ENCODE peak calls at places on chromosomes 13 and 19, in eight cellular contexts. F is nephron progenitor cell, Q is cardiac fibroblast, H is NB4, S is heart right ventricle, M is Peyer's patch, R is H9, L is GM06990. G is an unnamed sample.

GRCh38 chr13:93420887-93421286 is 194.3 kb downstream of the GPC6 start:
- DNase-seq in F (peak), Q (no peak), H (no peak), S (no peak), M (no peak), R (no peak), L (no peak), G (peak)

GRCh38 chr13:86976521-86977324 is 694.4 kb upstream of the SLITRK5 start:
- DNase-seq in F (no peak), Q (no peak), H (no peak), S (no peak), M (no peak), R (no peak), L (no peak), G (no peak)

GRCh38 chr13:34733720-34734119 is 208.3 kb upstream of the NBEA start:
- DNase-seq in F (no peak), Q (peak), H (peak), S (no peak), M (no peak), R (no peak), L (no peak), G (no peak)

GRCh38 chr13:23506821-23507210 is 63.4 kb upstream of the TNFRSF19 start:
- DNase-seq in F (peak), Q (peak), H (no peak), S (peak), M (no peak), R (no peak), L (no peak), G (no peak)

GRCh38 chr13:101916108-101916757 is 463.8 kb downstream of the ITGBL1 start:
- DNase-seq in F (peak), Q (no peak), H (no peak), S (no peak), M (no peak), R (peak), L (no peak), G (no peak)

GRCh38 chr19:21587117-21587461 is 81.7 kb downstream of the ZNF429 start:
- DNase-seq in F (no peak), Q (no peak), H (no peak), S (peak), M (no peak), R (no peak), L (no peak), G (no peak)

GRCh38 chr19:35254341-35255297 is 5.8 kb downstream of the LSR start:
- DNase-seq in F (no peak), Q (no peak), H (no peak), S (no peak), M (peak), R (no peak), L (no peak), G (no peak)

GRCh38 chr19:33291623-33292534 is 10.5 kb downstream of the CEBPA start:
- DNase-seq in F (no peak), Q (no peak), H (no peak), S (no peak), M (peak), R (no peak), L (no peak), G (no peak)

GRCh38 chr13:46575843-46576242 is 22.9 kb downstream of the LRCH1 start:
- DNase-seq in F (no peak), Q (peak), H (no peak), S (peak), M (no peak), R (no peak), L (no peak), G (no peak)

GRCh38 chr19:50551713-50552187 is 16.5 kb downstream of the LRRC4B start:
- DNase-seq in F (peak), Q (peak), H (no peak), S (no peak), M (no peak), R (no peak), L (no peak), G (no peak)

DNA sequence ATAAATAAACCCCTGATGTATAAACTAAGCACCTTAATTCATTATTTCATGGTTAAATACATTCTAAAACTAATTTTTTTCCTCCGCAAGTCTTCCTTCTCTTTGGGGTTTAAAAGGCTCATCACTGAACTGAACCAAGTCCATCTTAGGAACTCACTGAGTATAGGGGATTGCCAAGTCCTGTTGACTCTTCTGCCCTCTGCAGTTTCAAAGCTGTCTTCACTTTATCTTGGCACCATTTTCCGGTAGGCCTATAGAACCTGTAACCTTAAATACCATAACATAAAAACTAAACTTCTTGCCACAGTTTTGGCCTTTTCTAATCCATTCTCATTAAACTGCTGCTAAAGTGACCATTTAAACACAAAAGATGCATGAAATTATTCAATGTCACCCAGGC is 66.5 kb upstream of the USPL1 start:
- DNase-seq in F (no peak), Q (peak), H (peak), S (no peak), M (no peak), R (no peak), L (no peak), G (no peak)
- TF ChIP-seq CTCF in F (no peak), Q (peak), H (peak), S (peak), M (no peak), R (peak), L (peak), G (peak)

DNA sequence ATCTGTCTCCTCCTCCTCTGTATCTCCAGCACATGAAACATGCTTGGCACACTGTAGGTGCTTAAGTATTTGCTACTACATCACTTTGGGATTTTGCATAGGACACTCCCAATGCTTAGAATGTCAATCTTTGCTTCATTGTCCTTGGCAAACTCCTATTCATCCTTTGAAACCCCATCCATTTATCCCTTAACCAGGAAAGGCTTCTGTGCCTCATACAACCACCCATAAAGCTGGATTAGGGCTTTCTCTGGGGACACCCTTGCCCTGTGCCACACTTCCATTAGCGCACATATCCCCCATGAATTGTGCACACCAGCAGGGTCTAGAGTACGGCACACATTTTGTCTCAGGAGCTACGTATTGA is 5.8 kb upstream of the EPS8L1 start:
- DNase-seq in F (no peak), Q (no peak), H (no peak), S (no peak), M (no peak), R (no peak), L (no peak), G (no peak)
- TF ChIP-seq CTCF in F (no peak), Q (no peak), H (no peak), S (no peak), M (no peak), R (no peak), L (no peak), G (no peak)

GRCh38 chr19:28350673-28351072 is 862.3 kb downstream of the UQCRFS1 start:
- DNase-seq in F (no peak), Q (no peak), H (no peak), S (no peak), M (no peak), R (no peak), L (no peak), G (no peak)
- TF ChIP-seq CTCF in F (no peak), Q (no peak), H (no peak), S (no peak), M (no peak), R (no peak), L (no peak), G (no peak)

GRCh38 chr13:91574756-91575155 is 176.3 kb downstream of the GPC5 start:
- DNase-seq in F (no peak), Q (peak), H (no peak), S (no peak), M (no peak), R (no peak), L (no peak), G (no peak)

GRCh38 chr13:91579320-91579719 is 180.9 kb downstream of the GPC5 start:
- DNase-seq in F (no peak), Q (no peak), H (no peak), S (no peak), M (no peak), R (no peak), L (no peak), G (no peak)

GRCh38 chr13:91572944-91573535 is 174.6 kb downstream of the GPC5 start:
- DNase-seq in F (no peak), Q (no peak), H (no peak), S (no peak), M (no peak), R (no peak), L (no peak), G (no peak)

GRCh38 chr13:91572439-91572838 is 174.0 kb downstream of the GPC5 start:
- DNase-seq in F (no peak), Q (no peak), H (no peak), S (no peak), M (no peak), R (no peak), L (no peak), G (no peak)

DNA sequence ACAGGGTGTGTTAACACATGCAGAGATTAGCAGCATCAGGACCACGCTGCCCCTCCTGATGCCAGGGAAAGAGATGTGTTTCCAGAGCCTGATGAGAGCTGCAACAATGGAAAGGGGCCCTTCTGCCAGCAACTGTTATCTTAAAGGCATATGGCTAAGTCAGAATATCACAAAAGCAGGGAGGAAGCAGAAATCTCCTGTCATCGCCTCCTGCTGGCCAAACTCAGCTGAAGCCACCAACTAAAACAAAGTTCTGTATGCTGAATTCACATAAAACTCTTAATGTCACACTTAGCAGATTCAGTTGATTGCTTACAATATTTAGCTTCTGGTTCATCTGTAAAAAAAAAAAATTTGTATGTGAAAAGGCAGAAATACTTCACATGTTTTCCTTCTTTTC is 178.2 kb downstream of the GPC5 start:
- DNase-seq in F (peak), Q (peak), H (peak), S (no peak), M (no peak), R (peak), L (no peak), G (peak)
- TF ChIP-seq CTCF in F (peak), Q (no peak), H (peak), S (no peak), M (no peak), R (peak), L (peak), G (no peak)